ENCODE peak calls at places on chromosomes 6 and 20, in nine cellular contexts. X, Y, N, I, P, K, J, S and Z are unnamed samples.

GRCh38 chr20:42604998-42605970 is 584.4 kb downstream of the PTPRT start:
- DNase-seq in Y (no peak), J (no peak), K (no peak), I (no peak), N (no peak), P (no peak), S (no peak), X (no peak), Z (no peak)

GRCh38 chr20:41051426-41051825 is 22.8 kb downstream of the TOP1 start:
- DNase-seq in K (no peak), Y (no peak), I (no peak), S (no peak), N (no peak), J (no peak), P (no peak), X (no peak), Z (no peak)

GRCh38 chr6:123263981-123264380 is 267.9 kb downstream of the CLVS2 start:
- DNase-seq in X (no peak), P (no peak), N (no peak), I (no peak), K (no peak), Y (no peak), J (no peak), S (no peak), Z (no peak)

GRCh38 chr6:1584996-1585668 is 24.6 kb upstream of the FOXC1 start:
- DNase-seq in K (no peak), P (no peak), I (no peak), X (no peak), J (no peak), N (no peak), S (no peak), Y (no peak), Z (no peak)

GRCh38 chr6:20408851-20409250 is 7.2 kb downstream of the E2F3 start:
- DNase-seq in Y (no peak), X (no peak), S (no peak), J (no peak), P (no peak), K (no peak), I (no peak), N (no peak), Z (no peak)

GRCh38 chr6:157652601-157653363 is 170.3 kb upstream of the SNX9 start:
- DNase-seq in Y (no peak), K (no peak), S (no peak), J (no peak), X (no peak), I (no peak), P (no peak), N (no peak), Z (no peak)

GRCh38 chr6:93040375-93040774 is 379.0 kb downstream of the EPHA7 start:
- DNase-seq in Y (no peak), J (no peak), N (no peak), I (peak), X (no peak), P (no peak), K (no peak), S (peak), Z (no peak)

GRCh38 chr6:35635601-35636597 is 52.8 kb downstream of the FKBP5 start:
- DNase-seq in J (no peak), S (no peak), K (no peak), P (no peak), Y (no peak), X (no peak), I (no peak), N (no peak), Z (no peak)

GRCh38 chr6:22326500-22326899 is 29.7 kb upstream of the PRL start:
- DNase-seq in P (no peak), K (no peak), X (no peak), Y (no peak), I (no peak), S (no peak), N (no peak), J (no peak), Z (no peak)

GRCh38 chr6:63351995-63352586 is 32.3 kb upstream of the LGSN start:
- DNase-seq in S (peak), J (no peak), P (no peak), I (peak), N (peak), X (no peak), Y (peak), K (no peak), Z (no peak)

GRCh38 chr6:82589509-82590206 is 226.0 kb downstream of the TPBG start:
- DNase-seq in J (no peak), X (no peak), P (no peak), Y (peak), K (no peak), N (peak), I (peak), S (peak), Z (no peak)
- TF ChIP-seq CTCF in J (peak), X (no peak), P (no peak), Y (peak), K (peak), N (peak), I (peak), S (peak), Z (no peak)

GRCh38 chr6:55820696-55821095 is 54.7 kb downstream of the BMP5 start:
- DNase-seq in P (no peak), N (no peak), I (no peak), J (no peak), Y (no peak), X (no peak), K (no peak), S (no peak), Z (no peak)
- TF ChIP-seq CTCF in P (no peak), N (no peak), I (no peak), J (no peak), Y (no peak), X (no peak), K (no peak), S (no peak), Z (no peak)

GRCh38 chr20:58701431-58702160 is 9.0 kb downstream of the NPEPL1 start:
- DNase-seq in P (peak), S (no peak), I (no peak), K (no peak), Y (no peak), J (no peak), N (no peak), X (no peak), Z (no peak)

GRCh38 chr20:58700823-58701222 is 8.2 kb downstream of the NPEPL1 start:
- DNase-seq in S (peak), N (no peak), Y (no peak), P (peak), J (no peak), I (no peak), X (no peak), K (no peak), Z (no peak)

GRCh38 chr20:58702161-58702510 is 9.5 kb downstream of the NPEPL1 start:
- DNase-seq in J (no peak), I (no peak), X (no peak), K (no peak), Y (no peak), N (no peak), P (no peak), S (no peak), Z (no peak)

GRCh38 chr20:58703765-58704331 is 11.2 kb downstream of the NPEPL1 start:
- DNase-seq in N (no peak), I (no peak), S (no peak), X (no peak), Y (no peak), P (no peak), K (no peak), J (no peak), Z (no peak)

GRCh38 chr20:58702859-58703648 is 10.5 kb downstream of the NPEPL1 start:
- DNase-seq in X (no peak), Y (no peak), K (no peak), S (no peak), J (no peak), P (peak), N (no peak), I (no peak), Z (no peak)
- TF ChIP-seq CTCF in X (no peak), Y (peak), K (no peak), S (peak), J (no peak), P (peak), N (peak), I (peak), Z (no peak)

DNA sequence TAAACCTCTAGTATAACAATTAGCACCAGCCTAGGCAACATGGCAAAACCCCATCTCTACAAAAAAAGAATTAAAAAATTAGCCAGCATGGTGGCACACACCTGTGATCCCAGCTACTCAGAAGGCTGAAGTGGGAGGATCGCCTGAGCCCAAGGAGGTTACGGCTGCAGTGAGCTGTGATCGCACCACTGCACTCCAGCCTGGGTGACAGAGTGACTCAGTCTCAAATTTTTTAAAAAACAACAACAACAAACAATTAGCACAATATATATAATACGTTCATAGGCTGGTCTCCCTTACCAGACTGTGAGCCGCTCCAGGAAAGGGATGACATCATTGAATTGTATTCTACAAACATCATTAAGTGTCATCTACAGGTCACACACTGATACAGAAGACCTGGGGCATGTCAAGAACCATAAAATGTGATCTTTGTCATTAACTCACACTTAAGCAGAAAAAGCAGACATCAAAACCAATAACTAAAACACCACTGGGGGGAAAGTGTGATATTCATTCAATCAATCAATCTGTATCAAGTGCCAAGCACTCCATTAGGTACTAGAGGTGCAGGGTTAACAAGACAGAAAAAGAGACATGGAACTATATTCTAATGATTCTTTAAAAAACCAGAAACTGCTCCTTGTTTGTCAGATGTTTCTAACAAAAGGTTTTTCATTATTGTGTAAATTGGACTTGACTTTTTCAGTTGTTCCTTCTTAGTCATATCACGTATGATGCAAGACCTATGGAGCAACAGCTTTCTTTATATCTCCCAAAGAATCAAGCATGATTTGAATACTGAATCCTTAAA is 17.8 kb downstream of the MAP3K5 start:
- DNase-seq in K (no peak), I (peak), S (peak), N (peak), Y (peak), J (no peak), X (no peak), P (no peak), Z (no peak)
- TF ChIP-seq CTCF in K (no peak), I (no peak), S (no peak), N (no peak), Y (no peak), J (no peak), X (no peak), P (no peak), Z (no peak)

GRCh38 chr20:62393266-62393665 is 6.4 kb downstream of the RPS21 start:
- DNase-seq in N (no peak), K (no peak), I (no peak), P (no peak), X (no peak), J (no peak), Y (no peak), S (no peak), Z (no peak)

GRCh38 chr20:62393830-62394229 is 6.9 kb downstream of the RPS21 start:
- DNase-seq in X (no peak), S (no peak), Y (no peak), I (no peak), N (no peak), J (no peak), P (no peak), K (no peak), Z (no peak)

GRCh38 chr20:62396367-62397239 is 9.7 kb downstream of the RPS21 start:
- DNase-seq in P (no peak), I (no peak), Y (no peak), S (no peak), K (no peak), X (no peak), J (no peak), N (no peak), Z (no peak)

GRCh38 chr20:62394248-62395245 is 7.6 kb downstream of the RPS21 start:
- DNase-seq in S (no peak), I (no peak), P (no peak), N (no peak), J (no peak), Y (no peak), X (no peak), K (no peak), Z (no peak)

GRCh38 chr20:62395311-62396242 is 8.7 kb downstream of the RPS21 start:
- DNase-seq in N (no peak), K (no peak), S (no peak), J (no peak), I (no peak), Y (no peak), P (no peak), X (no peak), Z (no peak)
- TF ChIP-seq CTCF in N (no peak), K (no peak), S (no peak), J (no peak), I (no peak), Y (no peak), P (no peak), X (no peak), Z (no peak)

GRCh38 chr6:53067307-53067706 is 2.1 kb downstream of the FBXO9 start:
- DNase-seq in J (no peak), K (no peak), P (no peak), Y (peak), X (no peak), N (no peak), I (no peak), S (peak), Z (no peak)

GRCh38 chr6:53067799-53068442 is 2.7 kb downstream of the FBXO9 start:
- DNase-seq in K (no peak), N (no peak), X (no peak), I (no peak), P (no peak), S (peak), J (no peak), Y (no peak), Z (no peak)

GRCh38 chr6:53070808-53071207 is 5.6 kb downstream of the FBXO9 start:
- DNase-seq in S (no peak), J (no peak), P (no peak), Y (no peak), K (no peak), X (no peak), N (no peak), I (no peak), Z (no peak)

GRCh38 chr6:53066874-53067273 is 1.7 kb downstream of the FBXO9 start:
- DNase-seq in I (no peak), N (no peak), Y (no peak), S (no peak), K (no peak), P (no peak), J (no peak), X (no peak), Z (no peak)

GRCh38 chr6:53069431-53069830 is 4.2 kb downstream of the FBXO9 start:
- DNase-seq in N (no peak), J (no peak), P (no peak), S (no peak), Y (no peak), X (no peak), K (no peak), I (no peak), Z (no peak)
- TF ChIP-seq CTCF in N (no peak), J (no peak), P (no peak), S (no peak), Y (no peak), X (no peak), K (no peak), I (no peak), Z (no peak)